ENCODE peak calls at places on chromosome 15, in four cellular contexts. D is neural progenitor cell, W is sigmoid colon, C is AG04449. M is an unnamed sample.

GRCh38 chr15:92005154-92005553 is 151.6 kb downstream of the SLCO3A1 start:
- DNase-seq in D (no peak), W (no peak), C (no peak), M (no peak)

GRCh38 chr15:57196865-57197264 is 179.4 kb upstream of the CGNL1 start:
- DNase-seq in D (no peak), W (no peak), C (no peak), M (no peak)

GRCh38 chr15:26891448-26891881 is 24.6 kb downstream of the GABRA5 start:
- DNase-seq in D (peak), W (no peak), C (no peak), M (peak)

GRCh38 chr15:101221858-101222257 is 30.0 kb downstream of the CHSY1 start:
- DNase-seq in D (no peak), W (no peak), C (no peak), M (no peak)

GRCh38 chr15:69031013-69032001 is 16.8 kb downstream of the NOX5 start:
- DNase-seq in D (peak), W (no peak), C (no peak), M (peak)

GRCh38 chr15:65087873-65088642 is 11.5 kb downstream of the KBTBD13 start:
- DNase-seq in D (no peak), W (peak), C (no peak), M (no peak)

GRCh38 chr15:95626501-95627361 is 703.8 kb upstream of the NR2F2 start:
- DNase-seq in D (peak), W (no peak), C (no peak), M (no peak)

GRCh38 chr15:64717735-64718495 is 57.5 kb downstream of the RBPMS2 start:
- DNase-seq in D (no peak), W (no peak), C (no peak), M (no peak)

GRCh38 chr15:35698331-35698730 is 152.4 kb upstream of the DPH6 start:
- DNase-seq in D (no peak), W (no peak), C (no peak), M (no peak)

GRCh38 chr15:68316061-68316804 is 38.7 kb downstream of the FEM1B start:
- DNase-seq in D (peak), W (peak), C (no peak), M (no peak)

GRCh38 chr15:68493629-68494028 is 61.7 kb upstream of the ITGA11 start:
- DNase-seq in D (no peak), W (no peak), C (no peak), M (no peak)

GRCh38 chr15:45442497-45443135 is 64.3 kb upstream of the GATM start:
- DNase-seq in D (no peak), W (no peak), C (no peak), M (no peak)

GRCh38 chr15:100727291-100727851 is 125.0 kb downstream of the ASB7 start:
- DNase-seq in D (no peak), W (no peak), C (no peak), M (no peak)

GRCh38 chr15:36363335-36363734 is 216.1 kb upstream of the CDIN1 start:
- DNase-seq in D (no peak), W (no peak), C (peak), M (no peak)

GRCh38 chr15:78454992-78455391 is 17.0 kb downstream of the IREB2 start:
- DNase-seq in D (no peak), W (no peak), C (no peak), M (no peak)

GRCh38 chr15:57217716-57218598 is 158.3 kb upstream of the CGNL1 start:
- DNase-seq in D (peak), W (no peak), C (no peak), M (peak)

GRCh38 chr15:25563571-25563970 is 124.7 kb upstream of the UBE3A start:
- DNase-seq in D (no peak), W (no peak), C (no peak), M (no peak)

GRCh38 chr15:39179980-39180379 is 400.9 kb upstream of the THBS1 start:
- DNase-seq in D (no peak), W (no peak), C (no peak), M (no peak)

GRCh38 chr15:94297543-94297942 is 66.2 kb downstream of the MCTP2 start:
- DNase-seq in D (no peak), W (no peak), C (no peak), M (no peak)

GRCh38 chr15:75718326-75718725 is 5.7 kb upstream of the CSPG4 start:
- DNase-seq in D (no peak), W (no peak), C (no peak), M (no peak)

GRCh38 chr15:37981781-37982180 is 47.3 kb downstream of the TMCO5A start:
- DNase-seq in D (peak), W (no peak), C (no peak), M (no peak)

GRCh38 chr15:79967331-79968182 is 3.4 kb downstream of the BCL2A1 start:
- DNase-seq in D (no peak), W (no peak), C (no peak), M (no peak)

GRCh38 chr15:35307676-35308075 is 222.6 kb upstream of the NANOGP8 start:
- DNase-seq in D (no peak), W (no peak), C (no peak), M (no peak)

GRCh38 chr15:79282371-79283251 is at the start of gene ANKRD34C:
- DNase-seq in D (peak), W (no peak), C (no peak), M (no peak)

GRCh38 chr15:84033793-84034553 is 201.6 kb upstream of the GOLGA6L4 start:
- DNase-seq in D (no peak), W (no peak), C (no peak), M (no peak)

GRCh38 chr15:92751528-92751927 is 96.0 kb upstream of the FAM174B start:
- DNase-seq in D (no peak), W (no peak), C (no peak), M (no peak)

GRCh38 chr15:26972636-26973035 is 1.7 kb downstream of the GABRG3 start:
- DNase-seq in D (no peak), W (no peak), C (no peak), M (no peak)

GRCh38 chr15:67828969-67829646 is 3.8 kb downstream of the SKOR1 start:
- DNase-seq in D (peak), W (peak), C (no peak), M (no peak)

GRCh38 chr15:87038404-87038803 is 958.7 kb downstream of the AGBL1 start:
- DNase-seq in D (peak), W (no peak), C (no peak), M (no peak)

GRCh38 chr15:29849716-29850115 is 27.4 kb upstream of the TJP1 start:
- DNase-seq in D (no peak), W (no peak), C (no peak), M (peak)

GRCh38 chr15:101560722-101561583 is 71.4 kb upstream of the PCSK6 start:
- DNase-seq in D (no peak), W (peak), C (no peak), M (no peak)

GRCh38 chr15:66221126-66221525 is 32.4 kb downstream of the MEGF11 start:
- DNase-seq in D (no peak), W (no peak), C (no peak), M (no peak)

GRCh38 chr15:98881526-98882517 is 125.8 kb downstream of the PGPEP1L start:
- DNase-seq in D (peak), W (no peak), C (no peak), M (no peak)

GRCh38 chr15:64883997-64884511 is 27.6 kb upstream of the ANKDD1A start:
- DNase-seq in D (no peak), W (peak), C (peak), M (peak)

GRCh38 chr15:94270570-94270969 is 39.2 kb downstream of the MCTP2 start:
- DNase-seq in D (no peak), W (no peak), C (no peak), M (no peak)

GRCh38 chr15:70259640-70260066 is 161.9 kb upstream of the TLE3 start:
- DNase-seq in D (peak), W (no peak), C (no peak), M (no peak)

GRCh38 chr15:101439285-101439919 is 50.1 kb downstream of the PCSK6 start:
- DNase-seq in D (no peak), W (no peak), C (no peak), M (no peak)

GRCh38 chr15:76674883-76675282 is 230.3 kb downstream of the SCAPER start:
- DNase-seq in D (no peak), W (no peak), C (peak), M (no peak)

GRCh38 chr15:80275946-80276345 is 23.9 kb upstream of the CTXND1 start:
- DNase-seq in D (no peak), W (no peak), C (no peak), M (no peak)

GRCh38 chr15:56038015-56038414 is 44.6 kb upstream of the NEDD4 start:
- DNase-seq in D (no peak), W (no peak), C (no peak), M (no peak)

GRCh38 chr15:71598741-71599140 is 211.6 kb upstream of the NR2E3 start:
- DNase-seq in D (no peak), W (no peak), C (no peak), M (no peak)
- H3K4me3 ChIP-seq in D (no peak), W (no peak), C (no peak), M (no peak)

DNA sequence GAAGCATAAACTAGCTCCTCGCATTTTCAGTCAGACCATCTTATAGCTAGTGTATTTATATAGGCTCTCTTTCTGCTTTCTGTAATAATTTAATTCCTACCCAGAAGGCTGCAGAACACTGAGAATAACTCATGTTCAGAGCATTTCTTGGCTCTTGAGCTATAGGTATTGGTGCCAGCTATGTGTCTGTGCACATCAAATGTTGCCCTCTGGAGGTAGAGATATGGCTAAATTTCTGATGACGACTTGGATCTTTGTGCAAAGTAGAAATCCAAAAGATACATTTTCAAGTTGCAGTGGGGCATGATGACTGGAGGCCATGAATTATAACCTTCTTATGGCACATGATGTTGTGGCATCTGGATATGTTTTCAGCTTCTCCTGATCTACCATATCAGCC is 336.2 kb upstream of the TPM1 start:
- DNase-seq in D (no peak), W (no peak), C (no peak), M (no peak)
- TF ChIP-seq CTCF in D (no peak), W (no peak), C (no peak), M (no peak)

GRCh38 chr15:60316961-60317360 is 80.8 kb downstream of the ANXA2 start:
- DNase-seq in D (no peak), W (no peak), C (no peak), M (no peak)

GRCh38 chr15:60320365-60320764 is 77.4 kb downstream of the ANXA2 start:
- DNase-seq in D (no peak), W (no peak), C (no peak), M (no peak)

GRCh38 chr15:60318236-60318867 is 79.4 kb downstream of the ANXA2 start:
- DNase-seq in D (peak), W (no peak), C (no peak), M (no peak)

GRCh38 chr15:60315878-60316277 is 81.9 kb downstream of the ANXA2 start:
- DNase-seq in D (no peak), W (no peak), C (no peak), M (no peak)
- H3K4me3 ChIP-seq in D (no peak), W (no peak), C (no peak), M (no peak)

GRCh38 chr15:89904519-89904918 is 8.2 kb downstream of the ARPIN start:
- DNase-seq in D (no peak), W (no peak), C (no peak), M (no peak)
- TF ChIP-seq CTCF in D (no peak), W (no peak), C (no peak), M (no peak)

DNA sequence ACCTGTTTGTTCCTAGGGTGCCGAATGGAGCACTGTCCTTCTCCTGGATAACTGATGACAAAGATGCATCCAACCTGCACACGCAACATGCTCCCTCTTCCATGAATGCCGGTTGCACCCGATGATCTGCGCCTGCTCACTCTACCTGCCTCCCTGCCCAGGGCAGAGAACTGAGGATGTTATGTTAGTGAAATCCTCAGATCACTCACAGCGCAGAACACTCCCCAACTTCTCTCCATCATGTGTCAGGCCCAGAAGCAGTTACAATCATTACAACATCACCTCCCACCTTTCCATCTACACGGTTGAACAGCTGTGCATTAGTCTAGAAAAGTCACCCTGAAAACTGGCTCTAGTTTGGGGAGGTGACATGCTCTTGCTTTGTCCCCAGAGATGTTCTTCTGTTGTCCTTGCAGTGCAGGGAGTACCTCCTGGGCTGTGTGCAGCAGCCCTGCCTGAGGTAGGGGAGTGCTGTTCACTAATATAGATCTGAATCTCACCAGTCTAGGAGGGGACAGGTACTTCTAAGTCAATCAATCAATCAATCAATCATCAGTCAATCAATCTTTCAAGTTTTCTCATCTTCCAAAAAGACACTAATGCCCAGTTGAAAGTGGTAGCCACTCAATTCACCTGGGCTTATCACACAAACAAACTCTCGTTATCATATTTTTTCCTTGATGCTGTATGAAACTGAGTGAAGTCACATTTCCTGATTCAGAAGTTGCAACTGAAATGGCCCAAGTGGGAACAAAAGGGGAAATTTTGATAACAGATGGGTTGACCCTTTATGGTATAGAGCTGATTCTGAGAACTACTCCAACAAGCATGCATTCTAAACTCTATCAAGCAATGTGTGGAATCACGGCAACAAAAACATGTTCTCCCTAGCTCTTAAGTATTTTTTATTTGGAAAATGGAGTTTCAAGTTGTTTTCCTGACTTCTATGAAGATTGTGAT is 15.4 kb upstream of the ISLR start:
- DNase-seq in D (no peak), W (no peak), C (no peak), M (no peak)
- H3K4me3 ChIP-seq in D (no peak), W (no peak), C (no peak), M (no peak)

GRCh38 chr15:42069025-42069424 is 25.3 kb downstream of the PLA2G4D start:
- DNase-seq in D (no peak), W (no peak), C (no peak), M (no peak)
- TF ChIP-seq CTCF in D (peak), W (no peak), C (no peak), M (no peak)

GRCh38 chr15:52670087-52670486 is 9.1 kb downstream of the ATOSA start:
- DNase-seq in D (no peak), W (no peak), C (no peak), M (no peak)

GRCh38 chr15:52667597-52667996 is 11.6 kb downstream of the ATOSA start:
- DNase-seq in D (no peak), W (no peak), C (no peak), M (no peak)

GRCh38 chr15:52663895-52664294 is 15.3 kb downstream of the ATOSA start:
- DNase-seq in D (no peak), W (no peak), C (no peak), M (no peak)

GRCh38 chr15:52672661-52673060 is 6.5 kb downstream of the ATOSA start:
- DNase-seq in D (no peak), W (no peak), C (no peak), M (no peak)

GRCh38 chr15:52668133-52668532 is 11.1 kb downstream of the ATOSA start:
- DNase-seq in D (no peak), W (no peak), C (no peak), M (no peak)
- H3K4me3 ChIP-seq in D (no peak), W (no peak), C (no peak), M (no peak)

GRCh38 chr15:60390231-60390630 is 7.6 kb downstream of the ANXA2 start:
- DNase-seq in D (no peak), W (no peak), C (no peak), M (no peak)

GRCh38 chr15:60391722-60392340 is 6.0 kb downstream of the ANXA2 start:
- DNase-seq in D (no peak), W (no peak), C (no peak), M (no peak)

GRCh38 chr15:60389261-60390077 is 8.3 kb downstream of the ANXA2 start:
- DNase-seq in D (no peak), W (no peak), C (no peak), M (no peak)

GRCh38 chr15:60392601-60392985 is 5.2 kb downstream of the ANXA2 start:
- DNase-seq in D (no peak), W (no peak), C (no peak), M (peak)

GRCh38 chr15:60390931-60391501 is 6.8 kb downstream of the ANXA2 start:
- DNase-seq in D (peak), W (peak), C (no peak), M (no peak)
- TF ChIP-seq CTCF in D (no peak), W (no peak), C (no peak), M (peak)

GRCh38 chr15:89803941-89804800 is 10.5 kb downstream of the ANPEP start:
- DNase-seq in D (no peak), W (no peak), C (no peak), M (no peak)

GRCh38 chr15:89807689-89808088 is 7.0 kb downstream of the ANPEP start:
- DNase-seq in D (no peak), W (no peak), C (no peak), M (no peak)

GRCh38 chr15:89806565-89807550 is 7.8 kb downstream of the ANPEP start:
- DNase-seq in D (peak), W (no peak), C (no peak), M (no peak)

GRCh38 chr15:89805241-89806216 is 9.1 kb downstream of the ANPEP start:
- DNase-seq in D (no peak), W (no peak), C (no peak), M (no peak)

DNA sequence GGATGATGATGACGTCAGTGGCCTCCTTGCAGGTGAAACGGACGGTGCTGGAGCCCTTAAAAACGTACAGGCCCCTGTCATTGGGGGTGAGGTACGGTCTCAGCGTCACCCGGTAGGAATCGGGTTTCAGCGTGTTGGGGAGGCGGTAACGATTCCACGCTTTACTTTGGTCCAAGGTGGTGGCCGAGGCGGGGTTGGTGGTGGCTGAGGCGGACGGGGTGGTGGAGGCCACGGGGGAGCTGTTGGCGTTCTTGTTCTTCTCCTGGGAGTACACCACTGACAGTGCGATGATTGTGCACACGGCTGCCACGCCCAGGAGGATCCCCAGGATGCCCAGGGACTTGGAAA is 8.5 kb downstream of the ANPEP start:
- DNase-seq in D (no peak), W (no peak), C (no peak), M (no peak)
- H3K4me3 ChIP-seq in D (no peak), W (no peak), C (no peak), M (no peak)

DNA sequence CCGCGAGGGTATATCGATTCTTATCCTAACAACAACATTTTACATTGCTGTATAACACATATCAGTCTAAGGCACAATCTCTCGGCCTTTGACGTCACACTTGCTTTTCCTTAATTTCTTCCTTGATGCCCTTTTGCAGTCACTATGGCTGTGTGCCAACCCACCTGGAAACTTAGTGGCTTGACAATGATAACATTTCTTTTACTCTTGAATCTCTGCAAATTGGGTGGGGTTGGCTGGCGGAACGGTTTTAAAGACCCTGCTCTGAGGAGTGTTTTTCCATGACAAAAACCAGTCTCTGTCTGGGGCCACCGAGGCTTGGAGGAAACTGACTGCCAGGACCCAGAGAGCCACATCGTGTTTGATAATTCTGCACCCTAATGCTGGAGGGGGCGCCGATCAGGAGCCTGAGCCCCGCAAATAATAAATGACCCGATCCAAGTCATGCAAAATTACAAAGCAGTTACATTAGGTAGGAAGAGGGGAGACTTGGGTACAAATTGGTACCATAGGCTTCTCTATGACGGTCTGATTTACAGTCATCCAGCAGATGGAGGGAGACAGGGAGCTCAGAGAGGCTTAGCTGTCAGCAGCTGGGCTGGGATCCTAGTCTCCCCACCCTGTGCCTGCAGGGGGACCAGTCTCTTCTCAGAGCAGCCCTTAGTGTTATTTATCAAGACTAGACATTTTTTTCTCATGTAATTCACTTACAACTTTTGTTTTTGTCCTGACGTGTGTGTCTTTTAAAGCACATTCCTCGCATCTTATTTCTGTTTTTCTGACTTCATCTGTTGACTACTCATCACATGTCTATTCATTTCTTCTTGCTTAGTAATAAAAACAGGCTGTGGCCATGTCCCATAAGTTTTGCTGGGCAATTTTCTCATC is 115.8 kb downstream of the KLF13 start:
- DNase-seq in D (peak), W (no peak), C (peak), M (peak)
- TF ChIP-seq CTCF in D (peak), W (no peak), C (peak), M (peak)